ENCODE peak calls at places on chromosomes 4 and X, in seven cellular contexts. S is neural progenitor cell; B is cardiac muscle cell; F is psoas muscle; M is CD4-positive, alpha-beta memory T cell; C is small intestine; L is trophoblast cell. K is an unnamed sample. For H3K36me3, the result is how much of the 10 kb centered on the place peaks cover.

GRCh38 chrX:84865113-84865512 is 138.6 kb upstream of the APOOL start:
- DNase-seq in M (no peak), C (no peak), S (no peak), B (no peak), F (no peak), L (no peak), K (no peak)

GRCh38 chrX:133660356-133660755 is 245.1 kb upstream of the GPC4 start:
- DNase-seq in L (no peak), M (no peak), F (no peak), B (peak), C (no peak), S (no peak), K (no peak)

GRCh38 chr4:172998527-172999469 is 169.8 kb upstream of the GALNT7 start:
- DNase-seq in C (peak), L (no peak), M (no peak), S (no peak), F (no peak), B (peak), K (no peak)

GRCh38 chr4:125750827-125751466 is 436.2 kb downstream of the FAT4 start:
- DNase-seq in M (no peak), B (peak), C (no peak), L (peak), S (peak), F (no peak), K (no peak)

GRCh38 chr4:147811878-147812277 is 80.0 kb downstream of the ARHGAP10 start:
- DNase-seq in B (no peak), S (no peak), F (no peak), M (no peak), L (no peak), C (no peak), K (no peak)

GRCh38 chr4:1809754-1810502 is 16.8 kb downstream of the FGFR3 start:
- DNase-seq in S (peak), B (peak), F (peak), L (peak), C (peak), M (peak), K (peak)

GRCh38 chr4:55866973-55867574 is 13.6 kb downstream of the EXOC1 start:
- DNase-seq in C (peak), S (peak), L (peak), F (no peak), B (peak), M (no peak), K (no peak)

GRCh38 chrX:107541244-107541643 is 87.1 kb upstream of the PRPS1 start:
- DNase-seq in B (no peak), F (no peak), L (peak), M (no peak), C (no peak), S (no peak), K (no peak)

GRCh38 chrX:75114638-75115037 is 41.4 kb downstream of the ABCB7 start:
- DNase-seq in M (no peak), L (no peak), S (no peak), B (no peak), F (no peak), C (no peak), K (no peak)

GRCh38 chrX:136954930-136955329 is 74.4 kb upstream of the RBMX start:
- DNase-seq in C (no peak), M (no peak), L (peak), B (peak), S (peak), F (no peak), K (no peak)

GRCh38 chrX:920234-920799 is 289.7 kb downstream of the SHOX start:
- DNase-seq in S (no peak), B (no peak), L (no peak), M (no peak), F (peak), C (no peak), K (no peak)

GRCh38 chrX:68672581-68673318 is 25.3 kb downstream of the STARD8 start:
- DNase-seq in F (peak), S (no peak), B (no peak), L (no peak), M (no peak), C (no peak), K (no peak)

GRCh38 chr4:112120021-112120420 is 25.2 kb upstream of the FAM241A start:
- DNase-seq in C (no peak), M (no peak), F (no peak), S (no peak), L (no peak), B (no peak), K (no peak)

GRCh38 chr4:106529348-106530033 is 160.9 kb upstream of the GIMD1 start:
- DNase-seq in S (no peak), F (no peak), C (no peak), M (no peak), B (peak), L (no peak), K (no peak)

GRCh38 chr4:76198411-76199237 is 15.0 kb downstream of the SCARB2 start:
- DNase-seq in C (peak), M (no peak), L (peak), F (no peak), S (peak), B (peak), K (no peak)

DNA sequence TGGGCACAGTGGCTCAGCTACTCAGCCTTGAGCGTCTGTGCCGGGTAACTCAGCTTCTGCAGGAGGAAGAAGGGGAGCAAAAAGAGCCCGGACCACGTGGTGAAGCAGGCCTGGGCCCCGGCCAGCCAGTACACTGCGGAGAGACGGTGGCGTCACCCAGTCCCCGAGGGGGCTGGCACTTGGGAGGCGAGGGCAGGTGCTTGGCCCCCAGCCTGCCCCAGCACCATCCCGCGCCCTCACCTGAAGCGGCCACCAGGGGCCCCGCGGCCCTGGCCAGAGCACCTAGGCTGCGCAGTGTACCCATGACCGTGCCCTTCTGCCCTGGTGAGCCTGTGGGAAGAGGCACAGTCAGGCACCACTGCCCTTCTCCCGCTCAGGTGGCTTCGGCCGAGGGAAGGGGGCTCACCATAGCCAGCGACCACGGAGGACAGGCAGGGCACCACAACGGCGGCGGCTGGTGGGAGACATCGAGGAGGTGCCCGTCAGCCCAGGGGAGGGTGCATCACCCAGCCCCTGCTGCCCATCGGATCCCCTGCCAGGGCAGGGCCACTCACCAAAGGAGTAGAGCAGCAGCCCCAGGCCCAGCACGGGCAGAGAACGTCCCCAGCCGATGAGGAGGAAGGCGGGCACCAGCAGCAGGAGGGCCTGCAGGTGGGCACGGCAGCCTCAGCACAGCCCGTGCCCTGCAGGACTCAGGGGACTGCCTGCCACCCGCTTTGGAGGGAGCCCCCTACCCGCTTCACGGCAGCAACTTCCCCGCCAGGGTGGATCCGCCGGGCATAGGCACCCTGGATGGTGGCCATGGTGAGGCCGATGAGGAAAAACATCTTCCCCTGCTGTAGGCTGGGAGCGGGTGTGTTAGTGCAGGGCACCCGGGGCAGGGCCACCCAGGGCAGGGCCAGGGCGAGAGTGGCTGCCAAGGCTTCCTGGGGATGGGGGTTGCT is 32.1 kb downstream of the NOP14 start:
- DNase-seq in L (no peak), M (no peak), F (no peak), C (no peak), S (no peak), B (no peak), K (peak)
- H3K36me3 ChIP-seq in L (half or more), M (under half), F (under half), C (under half), S (under half), B (under half), K (half or more)

GRCh38 chrX:13373027-13373806 is 53.4 kb upstream of the ATXN3L start:
- DNase-seq in F (no peak), C (no peak), M (no peak), S (no peak), B (no peak), L (peak), K (no peak)

GRCh38 chrX:13374364-13374763 is 54.5 kb upstream of the ATXN3L start:
- DNase-seq in L (peak), F (no peak), C (no peak), B (no peak), S (no peak), M (no peak), K (no peak)

GRCh38 chrX:13372203-13372980 is 52.5 kb upstream of the ATXN3L start:
- DNase-seq in M (no peak), B (no peak), L (no peak), S (no peak), F (no peak), C (no peak), K (no peak)

GRCh38 chrX:13371191-13371590 is 51.3 kb upstream of the ATXN3L start:
- DNase-seq in S (no peak), F (no peak), L (no peak), M (no peak), C (no peak), B (no peak), K (no peak)

GRCh38 chrX:13373807-13374187 is 53.9 kb upstream of the ATXN3L start:
- DNase-seq in F (no peak), M (no peak), L (peak), S (no peak), C (no peak), B (peak), K (no peak)
- H3K27ac ChIP-seq in F (no peak), M (no peak), L (no peak), S (no peak), C (peak), B (no peak), K (no peak)

GRCh38 chr4:6446130-6446482 is 26.3 kb downstream of the PPP2R2C start:
- DNase-seq in S (no peak), C (no peak), M (no peak), L (no peak), B (no peak), F (no peak), K (no peak)

GRCh38 chr4:6446538-6447451 is 25.6 kb downstream of the PPP2R2C start:
- DNase-seq in F (no peak), C (no peak), M (no peak), S (peak), B (peak), L (no peak), K (no peak)

GRCh38 chr4:6444587-6444986 is 27.8 kb downstream of the PPP2R2C start:
- DNase-seq in M (no peak), L (no peak), B (no peak), C (no peak), F (no peak), S (no peak), K (no peak)

GRCh38 chr4:6447561-6448290 is 24.7 kb downstream of the PPP2R2C start:
- DNase-seq in B (no peak), M (no peak), L (no peak), S (no peak), C (no peak), F (no peak), K (no peak)

GRCh38 chr4:6445403-6446129 is 26.8 kb downstream of the PPP2R2C start:
- DNase-seq in C (no peak), B (no peak), M (no peak), F (no peak), S (no peak), L (no peak), K (no peak)
- H3K4me3 ChIP-seq in C (no peak), B (no peak), M (no peak), F (no peak), S (no peak), L (no peak), K (no peak)

GRCh38 chr4:10093273-10093621 is 23.4 kb downstream of the WDR1 start:
- DNase-seq in F (peak), L (no peak), C (no peak), B (no peak), S (no peak), M (peak), K (no peak)
- H3K36me3 ChIP-seq in F (under half), L (half or more), C (under half), B (half or more), S (under half), M (half or more), K (half or more)

GRCh38 chr4:137532869-137533236 is 559 bp upstream of the PCDH18 start:
- DNase-seq in C (no peak), B (peak), S (peak), F (no peak), L (no peak), M (no peak), K (no peak)
- H3K27ac ChIP-seq in C (peak), B (no peak), S (peak), F (peak), L (peak), M (no peak), K (peak)

DNA sequence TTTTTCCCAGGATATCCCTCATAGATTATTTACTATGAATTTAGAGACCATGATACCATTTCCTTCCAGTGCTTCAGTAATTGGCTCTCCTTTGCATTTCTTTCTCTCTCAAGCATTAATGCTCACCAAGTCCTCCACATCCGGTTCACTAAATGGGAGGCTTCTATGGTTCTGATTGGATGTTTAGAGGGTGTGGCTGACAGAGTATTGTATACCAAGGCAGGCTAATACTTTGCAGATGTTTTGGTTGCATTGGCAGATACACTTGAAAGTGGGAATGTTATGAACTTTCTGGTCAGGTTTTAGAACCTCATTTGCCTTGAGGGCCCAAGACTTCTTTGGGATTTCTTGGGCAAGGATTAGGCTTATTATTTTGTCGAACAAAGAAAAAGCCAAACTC is 24.2 kb downstream of the CBLL2 start:
- DNase-seq in L (no peak), C (no peak), B (no peak), M (no peak), S (no peak), F (no peak), K (no peak)
- H3K4me3 ChIP-seq in L (no peak), C (no peak), B (no peak), M (no peak), S (no peak), F (no peak), K (no peak)

DNA sequence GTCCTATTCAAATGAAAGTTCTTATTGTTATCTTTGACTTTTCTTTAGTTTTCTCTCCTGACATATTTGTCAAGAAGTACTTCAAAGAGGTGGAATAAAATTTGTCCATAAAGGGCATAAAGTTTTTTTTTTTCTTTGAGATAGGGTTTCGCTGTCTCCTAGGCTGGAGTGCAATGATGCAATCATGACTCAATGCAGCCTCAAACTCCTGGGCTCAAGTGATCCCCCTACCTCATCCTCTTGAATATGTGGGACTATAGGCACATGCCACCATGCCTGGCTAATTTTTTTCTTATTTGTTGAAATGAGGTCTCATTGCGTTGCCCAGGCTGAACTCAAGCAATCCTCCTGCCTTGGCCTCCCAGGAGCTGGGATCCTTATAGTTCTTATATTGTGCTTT is 11.4 kb downstream of the POLR2B start:
- DNase-seq in S (no peak), B (peak), C (no peak), L (no peak), M (no peak), F (no peak), K (no peak)
- H3K36me3 ChIP-seq in S (under half), B (under half), C (under half), L (under half), M (half or more), F (under half), K (half or more)

DNA sequence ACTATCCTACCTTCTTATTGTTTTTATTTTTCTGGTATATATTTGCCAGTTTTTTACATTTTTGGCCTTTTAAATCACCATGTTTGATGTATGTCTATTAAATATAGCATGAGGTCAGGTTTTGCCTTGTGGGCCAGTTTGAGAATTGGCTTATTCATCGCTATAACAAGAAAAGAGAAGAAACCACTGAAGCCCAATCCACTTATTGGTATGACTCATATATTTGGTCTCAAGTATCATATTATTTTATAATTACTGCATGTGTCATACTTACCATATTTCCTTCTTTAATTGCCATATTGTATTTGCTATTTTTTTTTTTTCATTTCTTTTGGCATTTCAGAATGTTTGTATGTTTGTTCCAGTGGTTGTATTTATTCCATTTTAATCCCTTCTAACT is 99.3 kb downstream of the IRF2 start:
- DNase-seq in L (no peak), F (no peak), M (no peak), B (no peak), S (no peak), C (no peak), K (no peak)
- H3K27ac ChIP-seq in L (no peak), F (no peak), M (no peak), B (no peak), S (no peak), C (no peak), K (no peak)

GRCh38 chr4:130722370-130722769 is 1626.4 kb downstream of the C4orf33 start:
- DNase-seq in M (no peak), S (peak), C (no peak), L (peak), F (no peak), B (no peak), K (no peak)
- H3K4me3 ChIP-seq in M (no peak), S (no peak), C (no peak), L (no peak), F (no peak), B (no peak), K (no peak)